ENCODE peak calls at places on chromosomes 2 and 18, in eight cellular contexts. One of them, this sample, is unnamed.

GRCh38 chr2:69619725-69620124 is 23.8 kb downstream of the AAK1 start:
- DNase-seq in GM06990: no peak
- DNase-seq in NCI-H1105: no peak
- DNase-seq in renal cortical epithelial cell: no peak
- DNase-seq in foreskin fibroblast: no peak
- DNase-seq in right atrium auricular region: no peak
- DNase-seq in chondrocyte: no peak
- DNase-seq in CD4-positive, alpha-beta memory T cell: peak
- DNase-seq in this sample: no peak

GRCh38 chr2:98607104-98607503 is 1.2 kb downstream of the COA5 start:
- DNase-seq in chondrocyte: no peak
- DNase-seq in CD4-positive, alpha-beta memory T cell: no peak
- DNase-seq in NCI-H1105: no peak
- DNase-seq in renal cortical epithelial cell: no peak
- DNase-seq in GM06990: no peak
- DNase-seq in right atrium auricular region: no peak
- DNase-seq in foreskin fibroblast: no peak
- DNase-seq in this sample: peak

GRCh38 chr2:217835931-217836881 is 166.6 kb downstream of the TNS1 start:
- DNase-seq in GM06990: no peak
- DNase-seq in NCI-H1105: no peak
- DNase-seq in foreskin fibroblast: peak
- DNase-seq in CD4-positive, alpha-beta memory T cell: no peak
- DNase-seq in right atrium auricular region: peak
- DNase-seq in chondrocyte: no peak
- DNase-seq in renal cortical epithelial cell: peak
- DNase-seq in this sample: no peak

GRCh38 chr2:23447405-23447804 is 62.4 kb downstream of the KLHL29 start:
- DNase-seq in CD4-positive, alpha-beta memory T cell: no peak
- DNase-seq in GM06990: no peak
- DNase-seq in renal cortical epithelial cell: no peak
- DNase-seq in foreskin fibroblast: no peak
- DNase-seq in right atrium auricular region: no peak
- DNase-seq in NCI-H1105: no peak
- DNase-seq in chondrocyte: no peak
- DNase-seq in this sample: no peak

GRCh38 chr18:23260932-23261590 is 125.8 kb downstream of the CABLES1 start:
- DNase-seq in right atrium auricular region: no peak
- DNase-seq in NCI-H1105: no peak
- DNase-seq in foreskin fibroblast: no peak
- DNase-seq in CD4-positive, alpha-beta memory T cell: no peak
- DNase-seq in renal cortical epithelial cell: peak
- DNase-seq in chondrocyte: no peak
- DNase-seq in GM06990: no peak
- DNase-seq in this sample: no peak

GRCh38 chr18:32714571-32715148 is 58.2 kb downstream of the KLHL14 start:
- DNase-seq in right atrium auricular region: no peak
- DNase-seq in GM06990: peak
- DNase-seq in renal cortical epithelial cell: peak
- DNase-seq in NCI-H1105: peak
- DNase-seq in foreskin fibroblast: peak
- DNase-seq in chondrocyte: no peak
- DNase-seq in CD4-positive, alpha-beta memory T cell: peak
- DNase-seq in this sample: no peak

GRCh38 chr18:78595453-78595852 is 384.2 kb upstream of the SALL3 start:
- DNase-seq in chondrocyte: no peak
- DNase-seq in foreskin fibroblast: no peak
- DNase-seq in right atrium auricular region: no peak
- DNase-seq in renal cortical epithelial cell: no peak
- DNase-seq in NCI-H1105: no peak
- DNase-seq in CD4-positive, alpha-beta memory T cell: no peak
- DNase-seq in GM06990: no peak
- DNase-seq in this sample: no peak

GRCh38 chr2:110837421-110838409 is 105.3 kb downstream of the ACOXL start:
- DNase-seq in GM06990: no peak
- DNase-seq in right atrium auricular region: no peak
- DNase-seq in foreskin fibroblast: no peak
- DNase-seq in NCI-H1105: no peak
- DNase-seq in chondrocyte: no peak
- DNase-seq in CD4-positive, alpha-beta memory T cell: no peak
- DNase-seq in renal cortical epithelial cell: no peak
- DNase-seq in this sample: no peak

GRCh38 chr18:76970749-76971148 is 148.4 kb downstream of the ZNF236 start:
- DNase-seq in GM06990: no peak
- DNase-seq in CD4-positive, alpha-beta memory T cell: no peak
- DNase-seq in NCI-H1105: no peak
- DNase-seq in right atrium auricular region: no peak
- DNase-seq in renal cortical epithelial cell: peak
- DNase-seq in chondrocyte: no peak
- DNase-seq in foreskin fibroblast: no peak
- DNase-seq in this sample: peak

GRCh38 chr18:5093902-5094301 is 103.2 kb downstream of the AKAIN1 start:
- DNase-seq in NCI-H1105: no peak
- DNase-seq in renal cortical epithelial cell: no peak
- DNase-seq in CD4-positive, alpha-beta memory T cell: no peak
- DNase-seq in GM06990: peak
- DNase-seq in foreskin fibroblast: no peak
- DNase-seq in right atrium auricular region: no peak
- DNase-seq in chondrocyte: no peak
- DNase-seq in this sample: no peak

GRCh38 chr2:1869987-1870386 is 125.7 kb upstream of the PXDN start:
- DNase-seq in NCI-H1105: no peak
- DNase-seq in right atrium auricular region: no peak
- DNase-seq in renal cortical epithelial cell: peak
- DNase-seq in foreskin fibroblast: no peak
- DNase-seq in chondrocyte: no peak
- DNase-seq in CD4-positive, alpha-beta memory T cell: no peak
- DNase-seq in GM06990: no peak
- DNase-seq in this sample: no peak

GRCh38 chr2:2271471-2271941 is 59.6 kb downstream of the MYT1L start:
- DNase-seq in foreskin fibroblast: peak
- DNase-seq in GM06990: no peak
- DNase-seq in NCI-H1105: no peak
- DNase-seq in chondrocyte: no peak
- DNase-seq in renal cortical epithelial cell: no peak
- DNase-seq in right atrium auricular region: no peak
- DNase-seq in CD4-positive, alpha-beta memory T cell: no peak
- DNase-seq in this sample: no peak

GRCh38 chr18:24613887-24614286 is 153.4 kb downstream of the HRH4 start:
- DNase-seq in right atrium auricular region: no peak
- DNase-seq in CD4-positive, alpha-beta memory T cell: no peak
- DNase-seq in renal cortical epithelial cell: no peak
- DNase-seq in foreskin fibroblast: no peak
- DNase-seq in GM06990: no peak
- DNase-seq in chondrocyte: no peak
- DNase-seq in NCI-H1105: no peak
- DNase-seq in this sample: no peak

GRCh38 chr18:45733535-45733934 is 9.6 kb downstream of the SLC14A1 start:
- DNase-seq in GM06990: no peak
- DNase-seq in right atrium auricular region: no peak
- DNase-seq in renal cortical epithelial cell: no peak
- DNase-seq in chondrocyte: no peak
- DNase-seq in CD4-positive, alpha-beta memory T cell: no peak
- DNase-seq in foreskin fibroblast: no peak
- DNase-seq in NCI-H1105: no peak
- DNase-seq in this sample: no peak

GRCh38 chr2:171319164-171319810 is 114.5 kb downstream of the METTL8 start:
- DNase-seq in renal cortical epithelial cell: peak
- DNase-seq in right atrium auricular region: no peak
- DNase-seq in GM06990: peak
- DNase-seq in chondrocyte: no peak
- DNase-seq in NCI-H1105: no peak
- DNase-seq in CD4-positive, alpha-beta memory T cell: peak
- DNase-seq in foreskin fibroblast: peak
- DNase-seq in this sample: no peak

GRCh38 chr2:34570266-34570872 is 971.3 kb upstream of the FAM98A start:
- DNase-seq in foreskin fibroblast: no peak
- DNase-seq in GM06990: no peak
- DNase-seq in renal cortical epithelial cell: peak
- DNase-seq in NCI-H1105: no peak
- DNase-seq in chondrocyte: no peak
- DNase-seq in CD4-positive, alpha-beta memory T cell: no peak
- DNase-seq in right atrium auricular region: no peak
- DNase-seq in this sample: no peak

GRCh38 chr2:100367163-100367562 is 44.9 kb upstream of the LONRF2 start:
- DNase-seq in GM06990: peak
- DNase-seq in foreskin fibroblast: no peak
- DNase-seq in chondrocyte: no peak
- DNase-seq in NCI-H1105: no peak
- DNase-seq in CD4-positive, alpha-beta memory T cell: no peak
- DNase-seq in renal cortical epithelial cell: no peak
- DNase-seq in right atrium auricular region: no peak
- DNase-seq in this sample: no peak

GRCh38 chr2:240066489-240066888 is 13.2 kb upstream of the OR6B3 start:
- DNase-seq in foreskin fibroblast: no peak
- DNase-seq in renal cortical epithelial cell: no peak
- DNase-seq in right atrium auricular region: no peak
- DNase-seq in NCI-H1105: no peak
- DNase-seq in chondrocyte: no peak
- DNase-seq in GM06990: no peak
- DNase-seq in CD4-positive, alpha-beta memory T cell: no peak
- DNase-seq in this sample: no peak